ENCODE peak calls at places on chromosomes 5 and 9, in four cellular contexts. R, H, W and S are unnamed samples. For H3K9me3, the result is how much of the 10 kb centered on the place peaks cover.

GRCh38 chr5:159330131-159330530 is at the start of gene IL12B:
- DNase-seq in W (no peak), R (no peak), H (no peak), S (peak)

GRCh38 chr9:112711050-112711689 is 6.7 kb downstream of the INIP start:
- DNase-seq in R (no peak), H (peak), W (no peak), S (peak)

GRCh38 chr5:82354543-82354942 is 76.4 kb upstream of the RPS23 start:
- DNase-seq in R (no peak), W (no peak), H (no peak), S (no peak)

GRCh38 chr5:126754609-126755008 is 22.3 kb upstream of the LMNB1 start:
- DNase-seq in R (no peak), H (no peak), W (no peak), S (no peak)

GRCh38 chr9:136852664-136853595 is 784 bp downstream of the MAMDC4 start:
- DNase-seq in R (peak), W (no peak), H (no peak), S (no peak)

GRCh38 chr9:99040911-99041582 is 63.9 kb upstream of the TGFBR1 start:
- DNase-seq in W (no peak), R (no peak), H (no peak), S (peak)

GRCh38 chr9:107542401-107542800 is 52.8 kb upstream of the KLF4 start:
- DNase-seq in R (no peak), H (no peak), W (no peak), S (no peak)

GRCh38 chr5:40754381-40755092 is 1.2 kb downstream of the TTC33 start:
- DNase-seq in R (no peak), H (peak), W (no peak), S (peak)

GRCh38 chr5:2904956-2905355 is 153.5 kb upstream of the IRX2 start:
- DNase-seq in H (no peak), W (peak), R (no peak), S (no peak)

GRCh38 chr9:588952-589351 is 252.5 kb upstream of the DMRT1 start:
- DNase-seq in H (peak), R (no peak), W (no peak), S (no peak)

GRCh38 chr9:114898741-114899140 is 31.6 kb downstream of the TNFSF8 start:
- DNase-seq in H (peak), R (peak), W (no peak), S (peak)

GRCh38 chr9:113879318-113879717 is 3.2 kb downstream of the ZNF618 start:
- DNase-seq in W (no peak), R (no peak), H (no peak), S (no peak)

GRCh38 chr9:76884823-76885222 is 21.1 kb downstream of the PRUNE2 start:
- DNase-seq in R (no peak), H (no peak), W (no peak), S (no peak)

GRCh38 chr9:96769989-96770388 is 7.9 kb downstream of the ZNF510 start:
- DNase-seq in W (no peak), R (no peak), H (no peak), S (no peak)

GRCh38 chr9:96762562-96762961 is 15.3 kb downstream of the ZNF510 start:
- DNase-seq in H (no peak), R (no peak), W (no peak), S (no peak)

GRCh38 chr9:96771124-96771523 is 6.8 kb downstream of the ZNF510 start:
- DNase-seq in W (no peak), R (no peak), H (no peak), S (no peak)

GRCh38 chr9:96766199-96766598 is 11.7 kb downstream of the ZNF510 start:
- DNase-seq in W (no peak), R (no peak), H (no peak), S (no peak)
- H3K9me3 ChIP-seq in W (half or more), R (under half), H (under half), S (half or more)

DNA sequence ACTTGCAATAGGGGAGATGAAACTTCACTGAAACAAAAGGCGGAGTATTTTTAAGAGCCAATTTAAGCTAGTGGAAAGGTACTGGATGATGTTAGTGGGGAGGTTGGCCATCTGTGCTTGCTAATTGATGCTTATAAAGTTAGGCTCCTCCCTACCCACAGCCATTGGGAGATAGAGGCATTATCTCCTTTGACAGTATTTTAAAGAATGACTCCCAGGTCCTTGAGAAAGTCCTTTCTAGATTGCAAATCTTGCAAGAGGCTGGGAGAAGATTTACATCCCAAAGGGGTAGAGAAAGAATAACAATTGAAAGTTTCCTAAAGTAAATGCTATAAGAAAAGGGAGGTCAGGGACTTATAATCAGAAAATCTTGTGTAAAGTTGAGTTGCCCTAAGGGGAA is 282.6 kb downstream of the BRINP1 start:
- DNase-seq in H (no peak), R (no peak), W (no peak), S (no peak)
- H3K9me3 ChIP-seq in H (under half), R (under half), W (under half), S (under half)

GRCh38 chr9:2311920-2312319 is 296.8 kb downstream of the SMARCA2 start:
- DNase-seq in W (no peak), R (no peak), H (no peak), S (no peak)
- H3K9me3 ChIP-seq in W (under half), R (under half), H (under half), S (half or more)

DNA sequence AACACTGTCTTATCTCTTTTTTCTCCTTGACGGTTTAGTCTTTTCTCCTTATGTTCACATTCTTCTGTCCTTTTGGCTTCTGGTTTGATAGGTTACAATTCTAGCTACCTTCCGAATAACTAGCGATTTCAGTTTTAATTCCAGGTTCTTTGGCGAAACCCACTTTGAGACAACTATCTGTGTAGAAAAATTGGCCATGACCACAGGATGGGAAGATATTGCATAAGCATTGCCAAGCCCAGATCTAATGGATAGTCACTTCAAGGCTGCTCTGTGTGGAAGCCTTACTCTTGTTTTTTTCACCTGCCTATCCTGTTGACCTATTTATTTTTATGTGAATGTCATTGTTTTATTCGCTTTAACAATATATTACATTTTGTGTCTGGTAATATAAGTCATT is 5.2 kb downstream of the ZNF189 start:
- DNase-seq in W (no peak), R (no peak), H (no peak), S (no peak)
- H3K9me3 ChIP-seq in W (under half), R (under half), H (under half), S (half or more)

DNA sequence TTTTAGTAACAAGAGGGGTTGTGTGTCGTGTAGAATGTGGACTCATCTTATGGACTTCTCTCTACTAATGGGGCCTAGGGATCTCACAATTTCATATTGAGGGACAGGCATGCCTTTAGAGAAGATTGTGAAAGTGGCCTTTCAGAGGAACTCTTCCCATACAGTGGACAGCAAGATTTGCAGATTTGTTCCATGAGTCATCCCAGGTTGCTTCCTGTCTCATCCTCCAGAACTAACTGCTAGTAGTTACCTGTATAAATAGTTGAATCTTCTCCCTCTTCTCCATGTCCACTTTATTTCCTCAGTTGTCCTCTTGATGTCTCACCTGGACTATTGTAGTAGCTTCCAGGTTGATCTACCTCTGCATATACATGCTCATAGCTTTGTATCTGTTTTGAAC is 997.5 kb upstream of the CTNND2 start:
- DNase-seq in W (no peak), R (no peak), H (no peak), S (no peak)
- H3K9me3 ChIP-seq in W (under half), R (under half), H (under half), S (under half)

GRCh38 chr9:101417977-101418376 is 17.6 kb downstream of the ALDOB start:
- DNase-seq in W (no peak), R (no peak), H (no peak), S (no peak)

GRCh38 chr9:101417389-101417788 is 18.2 kb downstream of the ALDOB start:
- DNase-seq in R (no peak), H (no peak), W (no peak), S (no peak)

GRCh38 chr9:101414839-101415238 is 16.2 kb downstream of the ZNF189 start:
- DNase-seq in R (no peak), W (no peak), H (no peak), S (no peak)

GRCh38 chr9:101418518-101419111 is 17.0 kb downstream of the ALDOB start:
- DNase-seq in H (no peak), R (no peak), W (no peak), S (no peak)

DNA sequence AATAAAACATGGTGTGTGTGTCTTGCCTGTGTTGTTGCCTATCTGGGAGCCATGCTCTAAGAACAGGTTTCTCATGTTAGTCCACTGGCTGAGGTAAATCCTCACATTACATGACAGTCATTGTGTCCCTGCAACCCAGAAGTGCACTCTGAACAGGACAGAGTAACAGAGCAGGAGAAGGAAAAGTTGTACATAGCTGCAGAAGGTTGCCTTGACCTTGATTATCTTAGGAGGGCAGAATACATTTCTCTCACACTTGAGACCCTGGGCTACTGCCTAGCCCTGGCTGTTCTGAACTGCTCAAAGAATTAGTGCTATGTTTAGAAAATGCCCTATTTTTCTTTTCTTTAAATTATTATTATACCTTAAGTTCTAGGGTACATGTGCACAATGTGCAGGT is 16.9 kb downstream of the ZNF189 start:
- DNase-seq in W (no peak), H (no peak), R (no peak), S (no peak)
- H3K9me3 ChIP-seq in W (half or more), H (under half), R (under half), S (under half)

DNA sequence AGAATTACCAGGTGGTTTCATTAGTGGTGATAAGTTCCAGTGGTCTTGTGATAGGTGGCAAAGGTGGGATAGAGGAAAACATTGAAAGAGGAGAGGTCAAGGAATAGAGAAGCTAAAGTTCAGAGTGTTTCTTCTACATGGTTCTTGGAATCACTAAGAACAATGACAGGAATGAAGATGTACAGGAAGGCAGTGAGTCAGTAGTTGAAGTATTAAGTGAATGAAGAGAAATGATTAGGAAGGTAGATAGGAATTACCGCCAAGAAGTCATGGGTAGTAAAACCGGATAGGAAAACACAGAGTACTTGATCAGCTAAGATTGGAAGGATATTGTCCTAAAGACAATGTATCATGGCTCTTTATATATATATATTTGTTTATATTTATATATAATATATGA is 37.9 kb upstream of the RASA1 start:
- DNase-seq in R (no peak), W (no peak), H (no peak), S (no peak)
- H3K9me3 ChIP-seq in R (under half), W (under half), H (under half), S (under half)

GRCh38 chr5:178991190-178992145 is 3.7 kb downstream of the GRM6 start:
- DNase-seq in R (no peak), H (no peak), W (peak), S (no peak)

GRCh38 chr5:178986326-178986960 is 8.7 kb downstream of the GRM6 start:
- DNase-seq in R (no peak), H (no peak), W (no peak), S (no peak)

GRCh38 chr5:178988436-178989220 is 6.5 kb downstream of the GRM6 start:
- DNase-seq in H (no peak), W (no peak), R (no peak), S (no peak)

GRCh38 chr5:178990491-178990890 is 4.6 kb downstream of the GRM6 start:
- DNase-seq in W (no peak), H (no peak), R (no peak), S (no peak)

GRCh38 chr5:178989311-178989710 is 5.8 kb downstream of the GRM6 start:
- DNase-seq in W (no peak), R (no peak), H (no peak), S (no peak)
- H3K9me3 ChIP-seq in W (under half), R (under half), H (under half), S (under half)

DNA sequence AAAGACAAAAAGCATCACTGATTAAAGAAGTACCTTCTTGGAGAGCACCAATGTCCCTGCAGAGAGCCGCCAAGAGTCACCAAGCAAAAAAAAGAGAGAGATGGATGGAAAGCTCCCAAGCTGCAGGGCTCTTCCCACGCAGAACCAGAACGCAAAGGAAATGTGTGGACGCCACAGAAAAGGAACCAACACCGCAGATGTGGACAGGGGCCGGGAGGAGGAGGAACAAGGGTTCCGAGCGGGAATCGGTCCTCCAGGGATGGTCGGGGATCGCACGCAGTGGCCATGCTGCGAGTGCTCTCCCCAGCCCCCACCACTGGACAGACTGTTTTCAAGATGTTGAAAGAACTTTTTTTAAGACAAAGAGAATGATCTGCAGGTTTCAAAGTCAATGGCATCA is 40.2 kb upstream of the ZNF354A start:
- DNase-seq in W (no peak), R (no peak), H (no peak), S (no peak)
- H3K9me3 ChIP-seq in W (under half), R (under half), H (under half), S (under half)